ENCODE peak calls at places on chromosomes 4 and X, in ten cellular contexts. M is EH; O is cardiac muscle cell; Y is NCI-H460; I is activated CD4-positive, alpha-beta T cell treated with anti-CD3 and anti-CD28 coated beads, Interleukin-2, amount 10 ng/mL, durations not matched to agents 24 days and 14 days; D is activated CD8-positive, alpha-beta memory T cell treated with anti-CD3 and anti-CD28 coated beads for 48 hours; Z is GM13977; P is fibroblast of pulmonary artery; J is naive B cell; C is AG09309. T is an unnamed sample.

GRCh38 chr4:4666187-4666586 is 124.3 kb upstream of the STX18 start:
- DNase-seq in I (no peak), C (no peak), M (no peak), O (no peak), J (no peak), Z (no peak), P (no peak), Y (no peak), D (no peak), T (no peak)

GRCh38 chr4:2417765-2418651 is at the start of gene ZFYVE28:
- DNase-seq in J (no peak), C (no peak), D (no peak), O (no peak), I (no peak), Z (no peak), P (peak), Y (no peak), M (peak), T (no peak)

GRCh38 chr4:121785479-121785878 is 15.6 kb upstream of the EXOSC9 start:
- DNase-seq in O (peak), Y (no peak), Z (no peak), P (peak), I (no peak), J (no peak), C (no peak), M (peak), D (no peak), T (no peak)

GRCh38 chrX:153635388-153635787 is 11.6 kb upstream of the DUSP9 start:
- DNase-seq in D (no peak), P (no peak), O (no peak), J (no peak), Y (no peak), C (no peak), I (no peak), Z (no peak), M (no peak), T (peak)

GRCh38 chr4:74189331-74190043 is 31.6 kb downstream of the MTHFD2L start:
- DNase-seq in I (peak), Z (peak), J (peak), M (peak), D (no peak), Y (peak), C (no peak), O (peak), P (peak), T (no peak)

GRCh38 chrX:34381241-34381640 is 249.1 kb upstream of the FAM47A start:
- DNase-seq in P (peak), M (peak), I (no peak), D (no peak), C (no peak), O (peak), J (no peak), Y (no peak), Z (no peak), T (no peak)

GRCh38 chr4:186029731-186030421 is 39.1 kb upstream of the TLR3 start:
- DNase-seq in Z (no peak), Y (no peak), P (peak), M (peak), C (peak), J (no peak), D (no peak), I (no peak), O (peak), T (peak)

GRCh38 chr4:183242291-183242690 is 77.8 kb downstream of the CLDN22 start:
- DNase-seq in Z (no peak), Y (no peak), M (no peak), O (peak), P (no peak), D (no peak), C (no peak), J (no peak), I (no peak), T (no peak)

GRCh38 chr4:17368408-17368807 is 143.5 kb downstream of the QDPR start:
- DNase-seq in P (no peak), M (no peak), O (no peak), C (no peak), J (no peak), Y (no peak), Z (no peak), D (no peak), I (no peak), T (no peak)

GRCh38 chrX:138504254-138504653 is 207.3 kb downstream of the FGF13 start:
- DNase-seq in I (no peak), M (no peak), C (no peak), P (no peak), Z (no peak), Y (no peak), O (no peak), J (no peak), D (no peak), T (no peak)

GRCh38 chr4:152640058-152640921 is 39.5 kb downstream of the TMEM154 start:
- DNase-seq in O (peak), Z (no peak), C (no peak), Y (peak), I (no peak), D (no peak), M (peak), J (no peak), P (peak), T (no peak)

GRCh38 chrX:1507511-1508463 is 29.2 kb downstream of the P2RY8 start:
- DNase-seq in C (no peak), I (peak), P (no peak), J (peak), Y (no peak), M (no peak), Z (peak), D (no peak), O (no peak), T (no peak)

GRCh38 chr4:11535333-11535732 is 106.6 kb upstream of the HS3ST1 start:
- DNase-seq in C (no peak), J (no peak), P (no peak), M (no peak), Y (no peak), O (no peak), Z (no peak), D (no peak), I (no peak), T (no peak)

GRCh38 chrX:138708268-138708667 is 3.2 kb downstream of the FGF13 start:
- DNase-seq in C (no peak), J (no peak), I (no peak), D (no peak), M (no peak), O (no peak), Z (no peak), P (no peak), Y (no peak), T (no peak)

GRCh38 chrX:122389005-122389404 is 795.1 kb upstream of the GRIA3 start:
- DNase-seq in Z (no peak), J (no peak), I (no peak), O (no peak), P (no peak), M (no peak), C (no peak), D (no peak), Y (no peak), T (no peak)

GRCh38 chr4:172095161-172095560 is 282.0 kb downstream of the GALNTL6 start:
- DNase-seq in P (no peak), D (no peak), Y (no peak), I (no peak), J (no peak), M (no peak), O (no peak), Z (no peak), C (no peak), T (no peak)

GRCh38 chr4:15234585-15235126 is 193.2 kb upstream of the C1QTNF7 start:
- DNase-seq in M (peak), P (peak), O (peak), Y (no peak), D (no peak), I (no peak), Z (no peak), C (peak), J (no peak), T (no peak)

GRCh38 chr4:7364979-7365378 is 69.8 kb downstream of the PSAPL1 start:
- DNase-seq in D (no peak), M (no peak), Y (no peak), O (no peak), I (no peak), P (no peak), J (no peak), C (no peak), Z (no peak), T (no peak)

GRCh38 chr4:149716728-149717127 is 98.9 kb downstream of the IQCM start:
- DNase-seq in I (no peak), Z (no peak), M (no peak), P (no peak), C (no peak), Y (no peak), O (no peak), J (no peak), D (no peak), T (no peak)

GRCh38 chrX:23789386-23790146 is 6.6 kb downstream of the SAT1 start:
- DNase-seq in I (no peak), Y (no peak), Z (no peak), M (no peak), J (no peak), D (no peak), P (no peak), O (no peak), C (no peak), T (no peak)

GRCh38 chrX:9149831-9150230 is 115.9 kb upstream of the FAM9B start:
- DNase-seq in Z (no peak), I (no peak), C (no peak), Y (no peak), O (no peak), P (peak), J (no peak), D (no peak), M (no peak), T (no peak)

GRCh38 chrX:80812176-80812575 is 2.5 kb upstream of the BRWD3 start:
- DNase-seq in J (peak), Y (no peak), M (peak), O (peak), I (peak), C (no peak), P (peak), D (no peak), Z (no peak), T (no peak)

GRCh38 chrX:129980043-129980442 is 2.4 kb upstream of the BCORL1 start:
- DNase-seq in M (no peak), J (peak), O (peak), Z (peak), I (peak), C (no peak), D (no peak), Y (no peak), P (no peak), T (no peak)

GRCh38 chr4:22253431-22253830 is 262.4 kb downstream of the ADGRA3 start:
- DNase-seq in M (no peak), J (no peak), C (no peak), D (no peak), Z (no peak), P (no peak), I (no peak), Y (no peak), O (no peak), T (no peak)

GRCh38 chr4:169620846-169621228 is 459 bp downstream of the CLCN3 start:
- DNase-seq in Z (no peak), M (peak), D (no peak), J (no peak), I (peak), C (no peak), O (no peak), Y (no peak), P (no peak), T (no peak)